ENCODE peak calls at places on chromosomes 6 and 20, in nine cellular contexts. H is non-pigmented ciliary epithelial cell; U is AG10803; Y is activated effector memory CD4-positive, alpha-beta T cell treated with anti-CD3 and anti-CD28 coated beads, Interleukin-2, amount 50 U/mL, for 16 hours; L is osteocyte; K is cardiac septum; W is activated CD4-positive, alpha-beta T cell treated with anti-CD3 and anti-CD28 coated beads, Interleukin-2, amount 50 U/mL, for 4 hours; J is HS-27A; I is stimulated activated naive CD8-positive, alpha-beta T cell treated with anti-CD3 and anti-CD28 coated beads, Interleukin-15, amount 100 ng/mL, for 72 hours. S is an unnamed sample.

GRCh38 chr20:25147716-25148115 is 47.8 kb upstream of the ENTPD6 start:
- DNase-seq in H (no peak), U (no peak), Y (no peak), L (no peak), K (no peak), W (no peak), J (no peak), I (no peak), S (no peak)

GRCh38 chr20:15613530-15613929 is 959.7 kb downstream of the KIF16B start:
- DNase-seq in H (peak), U (no peak), Y (no peak), L (no peak), K (no peak), W (no peak), J (peak), I (no peak), S (no peak)

GRCh38 chr6:14728396-14729024 is 517.4 kb upstream of the JARID2 start:
- DNase-seq in H (no peak), U (peak), Y (no peak), L (no peak), K (no peak), W (no peak), J (no peak), I (no peak), S (no peak)

GRCh38 chr6:21587182-21587924 is 6.2 kb upstream of the SOX4 start:
- DNase-seq in H (no peak), U (peak), Y (peak), L (no peak), K (peak), W (no peak), J (no peak), I (peak), S (no peak)

GRCh38 chr6:7542065-7542877 is 800 bp downstream of the DSP start:
- DNase-seq in H (no peak), U (no peak), Y (no peak), L (peak), K (no peak), W (no peak), J (no peak), I (peak), S (no peak)

GRCh38 chr6:145814501-145815350 is at the start of gene FBXO30:
- DNase-seq in H (no peak), U (peak), Y (peak), L (peak), K (peak), W (peak), J (peak), I (peak), S (peak)

GRCh38 chr20:51697119-51697826 is 70.9 kb downstream of the ATP9A start:
- DNase-seq in H (no peak), U (peak), Y (no peak), L (no peak), K (no peak), W (no peak), J (no peak), I (no peak), S (no peak)

GRCh38 chr6:56079761-56080540 is 167.4 kb downstream of the COL21A1 start:
- DNase-seq in H (no peak), U (peak), Y (no peak), L (no peak), K (no peak), W (no peak), J (no peak), I (no peak), S (no peak)

GRCh38 chr6:96925290-96925687 is 761 bp downstream of the KLHL32 start:
- DNase-seq in H (no peak), U (no peak), Y (no peak), L (no peak), K (no peak), W (no peak), J (no peak), I (no peak), S (no peak)

GRCh38 chr6:31836676-31837611 is 9.4 kb downstream of the HSPA1B start:
- DNase-seq in H (no peak), U (peak), Y (no peak), L (no peak), K (no peak), W (no peak), J (no peak), I (no peak), S (no peak)

GRCh38 chr6:107991939-107992560 is 34.0 kb upstream of the SEC63 start:
- DNase-seq in H (no peak), U (no peak), Y (no peak), L (no peak), K (no peak), W (no peak), J (no peak), I (no peak), S (no peak)

GRCh38 chr6:49430187-49430586 is 32.9 kb downstream of the MMUT start:
- DNase-seq in H (no peak), U (peak), Y (no peak), L (no peak), K (no peak), W (no peak), J (peak), I (no peak), S (no peak)

GRCh38 chr6:24522090-24522820 is 27.5 kb downstream of the ALDH5A1 start:
- DNase-seq in H (no peak), U (no peak), Y (no peak), L (peak), K (no peak), W (no peak), J (no peak), I (no peak), S (no peak)

GRCh38 chr6:120137492-120137891 is 787.9 kb upstream of the MAN1A1 start:
- DNase-seq in H (no peak), U (no peak), Y (no peak), L (no peak), K (no peak), W (no peak), J (no peak), I (no peak), S (no peak)

GRCh38 chr6:161476711-161477110 is 202.8 kb upstream of the AGPAT4 start:
- DNase-seq in H (no peak), U (peak), Y (no peak), L (no peak), K (no peak), W (no peak), J (no peak), I (no peak), S (no peak)

GRCh38 chr20:53559816-53560215 is 33.8 kb downstream of the ZNF217 start:
- DNase-seq in H (no peak), U (peak), Y (no peak), L (no peak), K (no peak), W (no peak), J (no peak), I (no peak), S (no peak)

GRCh38 chr6:159092631-159093030 is 47.8 kb upstream of the TAGAP start:
- DNase-seq in H (no peak), U (peak), Y (no peak), L (peak), K (no peak), W (no peak), J (no peak), I (no peak), S (no peak)

GRCh38 chr6:26485401-26485800 is 14.7 kb upstream of the BTN1A1 start:
- DNase-seq in H (no peak), U (no peak), Y (no peak), L (no peak), K (no peak), W (no peak), J (no peak), I (no peak), S (no peak)